ENCODE peak calls at places on chromosomes 2 and 18, in five cellular contexts. E is IMR-90, D is AG04450, Q is foreskin fibroblast, F is H7. S is an unnamed sample.

GRCh38 chr2:126761256-126761980 is 105.5 kb downstream of the GYPC start:
- DNase-seq in E (no peak), D (no peak), Q (no peak), F (no peak), S (peak; percentile 5)

GRCh38 chr18:76621782-76622495 is 126.9 kb upstream of the ZNF516 start:
- DNase-seq in E (peak; percentile 62), D (no peak), Q (peak; percentile 25), F (no peak), S (peak; percentile 49)

GRCh38 chr2:225337183-225337582 is 62.3 kb upstream of the NYAP2 start:
- DNase-seq in E (peak; percentile 80), D (peak; percentile 45), Q (peak; percentile 72), F (no peak), S (peak; percentile 25)

GRCh38 chr2:217890445-217890844 is 112.3 kb downstream of the TNS1 start:
- DNase-seq in E (peak; percentile 93), D (peak; percentile 62), Q (peak; percentile 89), F (no peak), S (peak; percentile 89)

GRCh38 chr2:239595711-239596110 is 194.9 kb upstream of the HDAC4 start:
- DNase-seq in E (no peak), D (no peak), Q (no peak), F (no peak), S (no peak)

GRCh38 chr2:189411860-189412259 is 29.4 kb upstream of the WDR75 start:
- DNase-seq in E (peak; percentile 96), D (peak; percentile 90), Q (peak; percentile 86), F (no peak), S (peak; percentile 97)

GRCh38 chr18:46480187-46480586 is 176.8 kb downstream of the LOXHD1 start:
- DNase-seq in E (no peak), D (no peak), Q (no peak), F (no peak), S (no peak)

GRCh38 chr2:109487871-109488655 is 125.7 kb downstream of the SEPTIN10 start:
- DNase-seq in E (no peak), D (no peak), Q (no peak), F (no peak), S (no peak)

GRCh38 chr2:26846334-26846863 is 1.5 kb upstream of the DPYSL5 start:
- DNase-seq in E (peak; percentile 69), D (peak; percentile 52), Q (peak; percentile 62), F (peak; percentile 88), S (peak; percentile 16)
- H3K4me3 ChIP-seq in E (no peak overlapping the region), D (peak overlapping the region; percentile 7), Q (no peak overlapping the region), F (peak overlapping the region; percentile 34), S (no peak overlapping the region)

GRCh38 chr2:6309415-6310185 is 556.1 kb downstream of the CMPK2 start:
- DNase-seq in E (no peak), D (no peak), Q (no peak), F (no peak), S (no peak)
- H3K4me3 ChIP-seq in E (no peak overlapping the region), D (no peak overlapping the region), Q (no peak overlapping the region), F (no peak overlapping the region), S (no peak overlapping the region)

GRCh38 chr18:41828137-41828536 is 126.9 kb upstream of the PIK3C3 start:
- DNase-seq in E (no peak), D (no peak), Q (no peak), F (no peak), S (no peak)

GRCh38 chr18:41829648-41830516 is 125.2 kb upstream of the PIK3C3 start:
- DNase-seq in E (no peak), D (no peak), Q (no peak), F (no peak), S (no peak)
- H3K4me3 ChIP-seq in E (no peak overlapping the region), D (no peak overlapping the region), Q (no peak overlapping the region), F (no peak overlapping the region), S (no peak overlapping the region)

GRCh38 chr2:165762723-165763122 is 31.3 kb downstream of the GALNT3 start:
- DNase-seq in E (no peak), D (no peak), Q (no peak), F (no peak), S (no peak)
- H3K4me3 ChIP-seq in E (no peak overlapping the region), D (no peak overlapping the region), Q (no peak overlapping the region), F (no peak overlapping the region), S (no peak overlapping the region)

GRCh38 chr2:11540148-11540995 is 6.5 kb downstream of the GREB1 start:
- DNase-seq in E (no peak), D (no peak), Q (no peak), F (no peak), S (no peak)
- H3K4me3 ChIP-seq in E (no peak overlapping the region), D (no peak overlapping the region), Q (no peak overlapping the region), F (no peak overlapping the region), S (no peak overlapping the region)

DNA sequence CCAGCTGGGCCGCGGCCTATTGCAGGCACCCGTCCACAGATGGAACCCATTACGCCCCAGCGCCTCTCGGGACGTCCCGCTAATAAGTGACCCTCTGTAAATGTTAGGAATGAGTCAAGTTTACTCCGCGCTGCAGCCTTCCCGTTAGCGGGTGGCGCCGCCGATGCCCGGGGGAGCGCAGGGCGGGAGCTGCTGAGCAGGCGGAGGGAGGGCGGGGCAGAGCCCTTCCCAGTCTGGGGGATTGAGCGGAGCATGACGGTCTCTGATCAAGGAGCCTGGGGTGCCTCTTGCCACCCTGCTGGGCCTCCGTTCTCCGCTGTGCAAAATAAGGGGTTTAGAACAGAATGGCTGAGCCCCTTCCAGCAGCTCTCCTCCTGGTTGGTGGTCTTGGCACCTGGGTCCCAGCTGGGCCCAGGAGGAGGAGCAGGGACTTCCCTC is 10.5 kb downstream of the CROCC2 start:
- DNase-seq in E (peak; percentile 84), D (peak; percentile 61), Q (peak; percentile 95), F (peak; percentile 94), S (peak; percentile 60)
- H3K4me3 ChIP-seq in E (no peak overlapping the region), D (no peak overlapping the region), Q (no peak overlapping the region), F (peak overlapping the region; percentile 31), S (no peak overlapping the region)

DNA sequence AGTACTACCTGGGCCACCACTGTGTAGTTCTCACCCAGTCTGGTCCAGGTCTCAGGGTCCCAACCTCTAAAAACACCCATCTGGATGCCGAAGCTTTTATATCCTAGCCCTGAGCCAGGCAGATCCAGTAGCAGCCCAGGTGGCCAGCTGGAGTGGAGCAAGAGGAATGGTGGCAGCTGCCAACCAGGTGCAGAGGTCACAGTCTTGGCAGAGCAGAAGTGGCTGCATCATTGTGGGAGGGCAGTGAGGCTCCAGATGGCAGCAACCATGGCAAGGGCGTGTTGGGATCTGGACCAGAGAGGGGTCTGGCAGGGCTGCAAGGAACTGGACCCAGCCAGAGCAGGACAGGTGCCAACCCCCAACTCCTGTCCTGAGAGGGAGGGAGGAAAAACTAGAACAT is 72.2 kb upstream of the AGAP1 start:
- DNase-seq in E (no peak), D (no peak), Q (no peak), F (no peak), S (no peak)
- H3K4me3 ChIP-seq in E (no peak overlapping the region), D (no peak overlapping the region), Q (no peak overlapping the region), F (no peak overlapping the region), S (no peak overlapping the region)

DNA sequence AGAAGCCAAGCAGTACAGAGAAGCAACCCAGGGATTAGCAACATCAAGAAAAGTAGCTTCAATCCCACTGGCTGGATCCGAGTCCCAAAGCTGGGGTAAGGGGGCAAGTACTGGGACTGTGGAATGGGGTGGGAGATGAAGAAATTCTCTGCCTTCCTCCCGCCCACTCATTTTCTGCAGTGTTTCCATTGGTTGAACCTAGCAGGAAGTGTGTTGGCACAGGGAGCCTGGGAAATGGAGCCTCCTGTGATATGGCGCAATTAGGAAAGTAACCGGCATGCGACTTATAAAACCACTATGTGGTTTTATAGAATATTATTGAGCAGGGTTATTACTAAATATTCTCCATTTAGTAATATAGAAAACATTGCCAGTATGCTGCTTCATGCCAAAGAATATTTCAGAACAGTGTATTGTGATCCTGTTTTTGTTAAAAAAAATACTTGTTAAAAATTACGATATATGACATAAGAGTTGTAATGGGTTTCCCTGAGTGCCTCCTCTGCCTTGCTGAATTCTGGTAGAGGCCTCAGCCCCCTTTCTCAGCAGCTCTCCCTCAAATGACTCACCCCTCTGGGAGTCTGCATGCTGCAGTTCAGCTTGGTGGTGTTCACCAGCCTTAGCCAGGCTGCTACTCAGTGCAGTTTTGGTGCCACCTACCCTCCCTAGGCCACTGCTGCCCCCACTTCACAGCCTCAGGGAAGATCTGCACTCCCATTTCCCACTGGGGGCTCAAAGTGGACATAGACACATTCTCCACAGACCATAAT is 60.5 kb downstream of the HK2 start:
- DNase-seq in E (peak; percentile 78), D (no peak), Q (peak; percentile 78), F (no peak), S (peak; percentile 65)
- H3K4me3 ChIP-seq in E (no peak overlapping the region), D (no peak overlapping the region), Q (no peak overlapping the region), F (no peak overlapping the region), S (no peak overlapping the region)

S was measured in skeletal muscle cell.